ENCODE peak calls at places on chromosomes 5 and 9, in four cellular contexts. Q is neural crest cell, G is B cell, R is IMR-90. O is an unnamed sample.
A peak's percentile ranks its signal among the peaks of the same experiment; 100 is the strongest.

GRCh38 chr5:14143509-14143842 is 334 bp downstream of the TRIO start:
- DNase-seq in Q (no peak), G (no peak), R (no peak), O (no peak)

GRCh38 chr5:1011226-1011631 is 2.6 kb downstream of the NKD2 start:
- DNase-seq in R (no peak), G (peak; percentile 50), Q (no peak), O (peak; percentile 6)

GRCh38 chr9:116692619-116693018 is 5.5 kb downstream of the TRIM32 start:
- DNase-seq in Q (no peak), R (no peak), G (no peak), O (no peak)

GRCh38 chr5:134240421-134240962 is 14.6 kb upstream of the PPP2CA start:
- DNase-seq in Q (no peak), G (peak; percentile 25), R (peak; percentile 90), O (peak; percentile 77)

GRCh38 chr5:93189707-93190120 is 391.3 kb downstream of the NR2F1-AS1 start:
- DNase-seq in G (no peak), R (peak; percentile 97), Q (no peak), O (peak; percentile 97)

GRCh38 chr9:128340691-128341434 is 536 bp downstream of the SLC27A4 start:
- DNase-seq in R (no peak), G (no peak), Q (no peak), O (no peak)

GRCh38 chr5:140295414-140295813 is 7.5 kb downstream of the PFDN1 start:
- DNase-seq in G (peak; percentile 16), Q (no peak), R (peak; percentile 99), O (peak; percentile 98)

GRCh38 chr5:1161832-1162229 is 39.6 kb upstream of the SLC6A19 start:
- DNase-seq in Q (no peak), R (no peak), G (no peak), O (peak; percentile 3)

GRCh38 chr5:36450229-36451024 is 148.7 kb upstream of the RANBP3L start:
- DNase-seq in G (no peak), Q (no peak), R (no peak), O (peak; percentile 81)

GRCh38 chr9:14313378-14313940 is 482 bp downstream of the NFIB start:
- DNase-seq in G (peak; percentile 22), Q (peak; percentile 23), R (peak; percentile 31), O (no peak)

GRCh38 chr5:74122979-74123575 is 497.1 kb downstream of the ARHGEF28 start:
- DNase-seq in Q (no peak), R (no peak), G (no peak), O (no peak)

GRCh38 chr5:74123928-74124327 is 497.9 kb downstream of the ARHGEF28 start:
- DNase-seq in R (no peak), Q (no peak), G (no peak), O (no peak)

GRCh38 chr5:74120585-74120984 is 494.6 kb downstream of the ARHGEF28 start:
- DNase-seq in G (no peak), R (no peak), Q (no peak), O (no peak)

GRCh38 chr5:74124826-74125225 is 498.8 kb downstream of the ARHGEF28 start:
- DNase-seq in R (peak; percentile 32), G (no peak), Q (no peak), O (no peak)

DNA sequence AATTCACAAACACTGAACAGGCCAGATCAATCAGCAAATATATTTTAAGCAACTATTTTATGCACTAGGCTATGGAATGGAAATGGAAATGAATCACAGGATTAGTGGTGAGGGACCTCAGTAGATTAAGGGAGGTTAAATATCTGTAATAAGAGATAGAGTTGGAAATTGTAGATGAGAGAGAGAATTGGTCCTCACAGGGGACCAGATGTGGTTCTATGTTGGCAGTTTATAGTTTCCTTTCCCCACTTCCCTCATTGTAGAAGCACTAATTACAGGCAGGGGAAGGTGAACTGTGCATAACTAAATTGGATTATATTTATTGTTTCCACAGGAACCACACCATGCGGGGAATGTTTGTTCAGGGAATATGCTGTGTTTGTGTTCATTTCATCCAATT is 496.2 kb downstream of the ARHGEF28 start:
- DNase-seq in Q (no peak), G (no peak), R (no peak), O (no peak)
- TF ChIP-seq CTCF in Q (no peak), G (no peak), R (no peak), O (no peak)

GRCh38 chr5:112693301-112693700 is 44.4 kb upstream of the APC start:
- DNase-seq in G (no peak), Q (no peak), R (no peak), O (no peak)

GRCh38 chr5:112690605-112691340 is 46.9 kb upstream of the APC start:
- DNase-seq in R (no peak), Q (no peak), G (no peak), O (no peak)

GRCh38 chr5:112692472-112692871 is 45.2 kb upstream of the APC start:
- DNase-seq in Q (no peak), R (no peak), G (no peak), O (no peak)

GRCh38 chr5:112691341-112691685 is 46.4 kb upstream of the APC start:
- DNase-seq in R (no peak), G (no peak), Q (no peak), O (no peak)

GRCh38 chr5:112691758-112692157 is 45.9 kb upstream of the APC start:
- DNase-seq in R (peak; percentile 43), Q (no peak), G (peak; percentile 13), O (peak; percentile 31)
- TF ChIP-seq CTCF in R (peak; percentile 53), Q (peak; percentile 33), G (no peak), O (peak; percentile 39)

GRCh38 chr9:11319477-11320060 is 706.8 kb upstream of the PTPRD start:
- DNase-seq in R (no peak), Q (no peak), G (no peak), O (peak; percentile 51)
- TF ChIP-seq CTCF in R (no peak), Q (peak; percentile 70), G (no peak), O (peak; percentile 80)

GRCh38 chr5:172454355-172455086 is at the start of gene SH3PXD2B:
- DNase-seq in Q (peak; percentile 75), R (no peak), G (peak; percentile 48), O (peak; percentile 50)

GRCh38 chr5:172452398-172453205 is 1.7 kb downstream of the SH3PXD2B start:
- DNase-seq in G (no peak), Q (no peak), R (peak; percentile 72), O (peak; percentile 73)

GRCh38 chr5:172453986-172454354 is 355 bp downstream of the SH3PXD2B start:
- DNase-seq in R (no peak), G (no peak), Q (peak; percentile 53), O (no peak)

GRCh38 chr5:172451771-172452197 is 2.5 kb downstream of the SH3PXD2B start:
- DNase-seq in G (no peak), R (peak; percentile 90), Q (no peak), O (peak; percentile 94)

GRCh38 chr5:172453206-172453985 is 929 bp downstream of the SH3PXD2B start:
- DNase-seq in G (no peak), R (peak; percentile 74), Q (peak; percentile 59), O (peak; percentile 57)
- TF ChIP-seq CTCF in G (no peak), R (peak; percentile 56), Q (peak; percentile 71), O (peak; percentile 52)

O was measured in epithelial cell of esophagus.